ENCODE peak calls at places on chromosomes 3 and 15, in eight cellular contexts. One of them, this sample, is unnamed. For H3K4me1, the result is how much of the 10 kb centered on the place peaks cover.

GRCh38 chr3:113536627-113537101 is 4.3 kb downstream of the SIDT1 start:
- DNase-seq in thyroid gland: no peak
- DNase-seq in PC-9: peak
- DNase-seq in psoas muscle: no peak
- DNase-seq in GM23248: peak
- DNase-seq in gastrocnemius medialis: no peak
- DNase-seq in stomach: no peak
- DNase-seq in CD4-positive, alpha-beta memory T cell: no peak
- DNase-seq in this sample: no peak

GRCh38 chr3:16484216-16484615 is 29.3 kb downstream of the RFTN1 start:
- DNase-seq in thyroid gland: no peak
- DNase-seq in stomach: peak
- DNase-seq in GM23248: peak
- DNase-seq in psoas muscle: no peak
- DNase-seq in PC-9: no peak
- DNase-seq in CD4-positive, alpha-beta memory T cell: no peak
- DNase-seq in gastrocnemius medialis: no peak
- DNase-seq in this sample: no peak

GRCh38 chr15:77709135-77709886 is 76.6 kb upstream of the LINGO1 start:
- DNase-seq in stomach: no peak
- DNase-seq in thyroid gland: no peak
- DNase-seq in PC-9: no peak
- DNase-seq in GM23248: no peak
- DNase-seq in CD4-positive, alpha-beta memory T cell: no peak
- DNase-seq in gastrocnemius medialis: no peak
- DNase-seq in psoas muscle: no peak
- DNase-seq in this sample: no peak

GRCh38 chr3:197487911-197488391 is 67.8 kb downstream of the BDH1 start:
- DNase-seq in gastrocnemius medialis: peak
- DNase-seq in thyroid gland: no peak
- DNase-seq in CD4-positive, alpha-beta memory T cell: no peak
- DNase-seq in PC-9: peak
- DNase-seq in GM23248: peak
- DNase-seq in stomach: no peak
- DNase-seq in psoas muscle: peak
- DNase-seq in this sample: peak

GRCh38 chr3:33799202-33799551 is 747 bp downstream of the PDCD6IP start:
- DNase-seq in gastrocnemius medialis: no peak
- DNase-seq in psoas muscle: no peak
- DNase-seq in thyroid gland: no peak
- DNase-seq in stomach: no peak
- DNase-seq in CD4-positive, alpha-beta memory T cell: no peak
- DNase-seq in PC-9: no peak
- DNase-seq in GM23248: no peak
- DNase-seq in this sample: no peak

GRCh38 chr3:124834723-124835718 is 52.1 kb downstream of the ITGB5 start:
- DNase-seq in CD4-positive, alpha-beta memory T cell: peak
- DNase-seq in psoas muscle: peak
- DNase-seq in GM23248: peak
- DNase-seq in stomach: peak
- DNase-seq in PC-9: peak
- DNase-seq in thyroid gland: no peak
- DNase-seq in gastrocnemius medialis: peak
- DNase-seq in this sample: no peak

GRCh38 chr3:65168547-65168946 is 480.7 kb upstream of the ADAMTS9 start:
- DNase-seq in gastrocnemius medialis: no peak
- DNase-seq in CD4-positive, alpha-beta memory T cell: no peak
- DNase-seq in GM23248: no peak
- DNase-seq in stomach: no peak
- DNase-seq in PC-9: no peak
- DNase-seq in thyroid gland: no peak
- DNase-seq in psoas muscle: no peak
- DNase-seq in this sample: no peak

GRCh38 chr3:32313723-32314473 is 75.4 kb downstream of the CMTM8 start:
- DNase-seq in psoas muscle: no peak
- DNase-seq in stomach: no peak
- DNase-seq in GM23248: peak
- DNase-seq in CD4-positive, alpha-beta memory T cell: no peak
- DNase-seq in gastrocnemius medialis: no peak
- DNase-seq in thyroid gland: no peak
- DNase-seq in PC-9: peak
- DNase-seq in this sample: no peak

GRCh38 chr15:71011503-71012155 is 103.6 kb upstream of the THSD4 start:
- DNase-seq in CD4-positive, alpha-beta memory T cell: no peak
- DNase-seq in gastrocnemius medialis: no peak
- DNase-seq in psoas muscle: no peak
- DNase-seq in PC-9: peak
- DNase-seq in thyroid gland: peak
- DNase-seq in GM23248: peak
- DNase-seq in stomach: no peak
- DNase-seq in this sample: no peak

GRCh38 chr15:41928637-41929620 is 35.1 kb upstream of the SPTBN5 start:
- DNase-seq in thyroid gland: no peak
- DNase-seq in gastrocnemius medialis: peak
- DNase-seq in CD4-positive, alpha-beta memory T cell: no peak
- DNase-seq in PC-9: no peak
- DNase-seq in stomach: peak
- DNase-seq in GM23248: no peak
- DNase-seq in psoas muscle: peak
- DNase-seq in this sample: peak

DNA sequence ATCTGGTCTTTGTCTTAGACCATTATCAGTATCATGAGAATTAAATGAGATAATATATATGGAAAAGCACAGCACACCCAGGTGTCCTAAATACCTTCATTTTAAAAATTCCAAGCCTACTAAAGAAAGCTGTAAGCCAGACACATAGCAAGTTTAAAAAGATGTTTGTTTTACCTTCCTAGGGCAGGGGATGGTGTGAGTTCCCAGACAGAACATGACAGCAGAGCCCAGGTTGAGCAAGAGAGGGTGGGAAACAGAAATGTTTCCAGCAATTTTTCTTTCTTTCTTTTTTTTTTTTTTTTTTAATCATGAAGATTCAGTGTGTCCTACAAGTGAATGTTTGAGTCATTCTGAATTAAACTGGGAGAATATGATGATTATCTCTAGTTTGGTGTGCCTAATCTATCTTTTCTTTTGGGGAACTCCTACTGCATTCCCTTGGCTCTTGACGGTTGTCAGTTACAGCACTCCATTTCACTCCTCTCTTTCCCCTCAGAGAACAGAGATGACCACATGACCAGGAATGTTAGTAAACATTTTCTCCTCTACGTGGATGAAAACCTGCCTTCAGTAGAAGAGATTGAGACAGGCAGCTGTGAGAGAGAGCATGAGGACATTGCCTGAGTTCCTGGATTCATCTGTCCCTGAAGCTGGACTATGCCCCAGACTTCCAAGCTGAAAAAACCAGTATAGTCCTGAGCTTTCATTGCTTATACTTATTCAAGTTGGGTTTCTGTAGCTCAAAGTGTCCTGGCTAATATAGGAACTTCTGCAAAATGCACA is 54.5 kb upstream of the ARL14 start:
- DNase-seq in stomach: no peak
- DNase-seq in PC-9: no peak
- DNase-seq in psoas muscle: no peak
- DNase-seq in GM23248: peak
- DNase-seq in thyroid gland: no peak
- DNase-seq in gastrocnemius medialis: no peak
- DNase-seq in CD4-positive, alpha-beta memory T cell: no peak
- DNase-seq in this sample: no peak
- H3K4me3 ChIP-seq in stomach: no peak
- H3K4me3 ChIP-seq in PC-9: no peak
- H3K4me3 ChIP-seq in psoas muscle: no peak
- H3K4me3 ChIP-seq in GM23248: no peak
- H3K4me3 ChIP-seq in thyroid gland: no peak
- H3K4me3 ChIP-seq in gastrocnemius medialis: no peak
- H3K4me3 ChIP-seq in CD4-positive, alpha-beta memory T cell: no peak
- H3K4me3 ChIP-seq in this sample: no peak

GRCh38 chr3:195198424-195199346 is 72.3 kb downstream of the XXYLT1 start:
- DNase-seq in PC-9: no peak
- DNase-seq in thyroid gland: no peak
- DNase-seq in stomach: peak
- DNase-seq in GM23248: no peak
- DNase-seq in CD4-positive, alpha-beta memory T cell: no peak
- DNase-seq in psoas muscle: no peak
- DNase-seq in gastrocnemius medialis: no peak
- DNase-seq in this sample: no peak

GRCh38 chr3:195194559-195195161 is 76.3 kb downstream of the XXYLT1 start:
- DNase-seq in GM23248: no peak
- DNase-seq in thyroid gland: no peak
- DNase-seq in psoas muscle: no peak
- DNase-seq in CD4-positive, alpha-beta memory T cell: no peak
- DNase-seq in gastrocnemius medialis: no peak
- DNase-seq in PC-9: no peak
- DNase-seq in stomach: no peak
- DNase-seq in this sample: no peak

GRCh38 chr3:195197764-195198423 is 73.1 kb downstream of the XXYLT1 start:
- DNase-seq in CD4-positive, alpha-beta memory T cell: no peak
- DNase-seq in PC-9: no peak
- DNase-seq in stomach: peak
- DNase-seq in GM23248: peak
- DNase-seq in psoas muscle: no peak
- DNase-seq in thyroid gland: no peak
- DNase-seq in gastrocnemius medialis: no peak
- DNase-seq in this sample: no peak

GRCh38 chr3:195196266-195196665 is 74.7 kb downstream of the XXYLT1 start:
- DNase-seq in GM23248: peak
- DNase-seq in thyroid gland: no peak
- DNase-seq in psoas muscle: no peak
- DNase-seq in stomach: peak
- DNase-seq in PC-9: no peak
- DNase-seq in gastrocnemius medialis: no peak
- DNase-seq in CD4-positive, alpha-beta memory T cell: no peak
- DNase-seq in this sample: no peak

DNA sequence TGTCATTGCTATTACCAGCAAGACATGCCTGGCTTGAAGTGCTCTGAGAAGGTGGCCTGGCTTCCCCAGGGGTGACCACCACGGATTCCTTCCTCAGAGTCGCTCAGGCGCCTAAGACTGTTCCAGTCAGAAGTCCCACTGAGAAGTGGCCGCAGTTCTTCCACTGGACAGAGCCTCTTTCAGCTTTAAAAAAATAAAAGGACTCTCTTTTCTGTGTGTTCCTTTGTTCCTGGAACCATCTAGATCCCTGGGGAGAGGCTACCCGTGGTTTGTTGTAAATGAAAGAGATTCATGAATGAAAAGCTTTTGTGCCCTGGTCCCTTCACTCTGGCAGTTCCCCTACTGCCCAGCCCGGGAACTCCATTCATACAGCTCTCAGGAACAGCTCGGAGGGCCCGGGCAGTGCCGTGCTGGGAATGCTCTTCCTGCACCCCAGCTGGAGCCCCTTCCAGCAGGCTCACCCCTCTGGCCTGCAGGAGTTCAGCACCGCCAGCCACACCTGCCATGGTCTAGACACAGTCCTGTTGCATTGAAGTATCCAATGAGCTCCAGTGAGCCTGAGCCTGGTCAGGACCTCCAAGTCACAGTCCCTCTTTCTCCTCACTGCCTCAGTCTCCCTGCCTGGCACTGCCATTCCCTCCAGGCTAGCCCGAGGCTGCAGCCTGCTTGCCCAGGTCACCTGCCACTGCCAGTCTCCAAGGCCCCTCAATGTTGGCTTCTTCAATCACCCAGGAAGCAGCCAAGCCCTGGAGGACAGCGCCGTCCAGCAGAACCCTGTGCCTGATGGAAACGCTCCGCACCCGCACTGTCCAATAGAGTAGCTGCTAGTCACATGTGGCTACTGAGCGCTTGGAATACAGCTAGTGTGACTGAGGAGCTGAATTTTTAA is 75.4 kb downstream of the XXYLT1 start:
- DNase-seq in psoas muscle: peak
- DNase-seq in CD4-positive, alpha-beta memory T cell: no peak
- DNase-seq in PC-9: no peak
- DNase-seq in GM23248: no peak
- DNase-seq in gastrocnemius medialis: no peak
- DNase-seq in thyroid gland: no peak
- DNase-seq in stomach: no peak
- DNase-seq in this sample: no peak
- H3K4me1 ChIP-seq in psoas muscle: under half
- H3K4me1 ChIP-seq in CD4-positive, alpha-beta memory T cell: under half
- H3K4me1 ChIP-seq in PC-9: under half
- H3K4me1 ChIP-seq in GM23248: under half
- H3K4me1 ChIP-seq in gastrocnemius medialis: under half
- H3K4me1 ChIP-seq in thyroid gland: under half
- H3K4me1 ChIP-seq in stomach: under half
- H3K4me1 ChIP-seq in this sample: under half

GRCh38 chr3:133935843-133936825 is 40.5 kb upstream of the RAB6B start:
- DNase-seq in GM23248: no peak
- DNase-seq in psoas muscle: no peak
- DNase-seq in CD4-positive, alpha-beta memory T cell: no peak
- DNase-seq in thyroid gland: no peak
- DNase-seq in stomach: peak
- DNase-seq in gastrocnemius medialis: no peak
- DNase-seq in PC-9: no peak
- DNase-seq in this sample: no peak

GRCh38 chr3:133937061-133937686 is 41.5 kb upstream of the RAB6B start:
- DNase-seq in thyroid gland: no peak
- DNase-seq in CD4-positive, alpha-beta memory T cell: no peak
- DNase-seq in stomach: peak
- DNase-seq in gastrocnemius medialis: no peak
- DNase-seq in psoas muscle: no peak
- DNase-seq in PC-9: no peak
- DNase-seq in GM23248: no peak
- DNase-seq in this sample: no peak

GRCh38 chr3:133939496-133939835 is 43.8 kb upstream of the RAB6B start:
- DNase-seq in PC-9: no peak
- DNase-seq in psoas muscle: no peak
- DNase-seq in CD4-positive, alpha-beta memory T cell: no peak
- DNase-seq in stomach: peak
- DNase-seq in gastrocnemius medialis: no peak
- DNase-seq in GM23248: no peak
- DNase-seq in thyroid gland: no peak
- DNase-seq in this sample: no peak

GRCh38 chr3:133938770-133939495 is 43.3 kb upstream of the RAB6B start:
- DNase-seq in psoas muscle: no peak
- DNase-seq in thyroid gland: no peak
- DNase-seq in CD4-positive, alpha-beta memory T cell: no peak
- DNase-seq in PC-9: no peak
- DNase-seq in gastrocnemius medialis: no peak
- DNase-seq in GM23248: peak
- DNase-seq in stomach: peak
- DNase-seq in this sample: no peak

GRCh38 chr3:133937756-133938601 is 42.3 kb upstream of the RAB6B start:
- DNase-seq in stomach: peak
- DNase-seq in GM23248: peak
- DNase-seq in gastrocnemius medialis: no peak
- DNase-seq in PC-9: no peak
- DNase-seq in thyroid gland: no peak
- DNase-seq in CD4-positive, alpha-beta memory T cell: no peak
- DNase-seq in psoas muscle: no peak
- DNase-seq in this sample: no peak
- H3K27ac ChIP-seq in stomach: no peak
- H3K27ac ChIP-seq in GM23248: no peak
- H3K27ac ChIP-seq in gastrocnemius medialis: no peak
- H3K27ac ChIP-seq in PC-9: no peak
- H3K27ac ChIP-seq in thyroid gland: no peak
- H3K27ac ChIP-seq in CD4-positive, alpha-beta memory T cell: no peak
- H3K27ac ChIP-seq in psoas muscle: no peak
- H3K27ac ChIP-seq in this sample: no peak

DNA sequence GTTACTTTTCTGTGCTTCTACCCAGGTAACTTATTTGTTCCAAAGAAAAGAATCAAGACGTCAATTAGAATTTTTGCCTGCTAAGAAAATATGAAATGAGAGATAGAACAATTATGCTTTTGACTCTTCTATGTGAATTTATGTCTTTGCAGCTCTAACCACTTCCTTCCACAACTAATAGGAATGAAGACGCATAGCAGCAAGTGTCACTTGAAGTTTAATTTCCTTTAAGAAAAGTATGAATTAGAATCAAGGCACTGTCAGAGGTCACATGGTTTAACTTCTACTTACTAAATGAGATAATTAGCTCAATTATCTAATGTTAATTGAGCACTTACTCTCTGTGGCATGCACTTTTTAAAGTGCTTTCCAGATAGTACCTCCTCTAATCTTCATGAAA is 3.3 kb downstream of the WDR49 start:
- DNase-seq in thyroid gland: no peak
- DNase-seq in PC-9: no peak
- DNase-seq in CD4-positive, alpha-beta memory T cell: no peak
- DNase-seq in GM23248: no peak
- DNase-seq in stomach: no peak
- DNase-seq in gastrocnemius medialis: no peak
- DNase-seq in psoas muscle: no peak
- DNase-seq in this sample: no peak
- H3K4me3 ChIP-seq in thyroid gland: no peak
- H3K4me3 ChIP-seq in PC-9: no peak
- H3K4me3 ChIP-seq in CD4-positive, alpha-beta memory T cell: no peak
- H3K4me3 ChIP-seq in GM23248: no peak
- H3K4me3 ChIP-seq in stomach: no peak
- H3K4me3 ChIP-seq in gastrocnemius medialis: no peak
- H3K4me3 ChIP-seq in psoas muscle: no peak
- H3K4me3 ChIP-seq in this sample: no peak